ENCODE peak calls at places on chromosomes 13 and 19, in four cellular contexts. One of them, this sample, is unnamed.

GRCh38 chr19:14048439-14049153 is 13.3 kb downstream of the PALM3 start:
- DNase-seq in K562: peak
- DNase-seq in HL-60: peak
- DNase-seq in GM12878: no peak
- DNase-seq in this sample: peak

GRCh38 chr13:48531416-48532145 is 1.3 kb downstream of the RCBTB2 start:
- DNase-seq in GM12878: peak
- DNase-seq in HL-60: peak
- DNase-seq in K562: no peak
- DNase-seq in this sample: no peak

GRCh38 chr19:17648786-17649185 is 39.4 kb downstream of the UNC13A start:
- DNase-seq in GM12878: no peak
- DNase-seq in K562: no peak
- DNase-seq in HL-60: no peak
- DNase-seq in this sample: no peak

GRCh38 chr13:57569981-57570380 is 61.6 kb upstream of the PCDH17 start:
- DNase-seq in HL-60: no peak
- DNase-seq in K562: no peak
- DNase-seq in GM12878: no peak
- DNase-seq in this sample: no peak

GRCh38 chr19:51462681-51463080 is 4.4 kb upstream of the SIGLEC8 start:
- DNase-seq in HL-60: no peak
- DNase-seq in GM12878: no peak
- DNase-seq in K562: no peak
- DNase-seq in this sample: no peak

GRCh38 chr13:33040116-33040515 is 23.9 kb downstream of the KL start:
- DNase-seq in K562: no peak
- DNase-seq in GM12878: no peak
- DNase-seq in HL-60: no peak
- DNase-seq in this sample: no peak

GRCh38 chr13:29304148-29304547 is 291.3 kb downstream of the SLC7A1 start:
- DNase-seq in K562: no peak
- DNase-seq in GM12878: no peak
- DNase-seq in HL-60: no peak
- DNase-seq in this sample: no peak

GRCh38 chr19:50437862-50438449 is 5.3 kb downstream of the MYBPC2 start:
- DNase-seq in K562: no peak
- DNase-seq in HL-60: no peak
- DNase-seq in GM12878: no peak
- DNase-seq in this sample: no peak

GRCh38 chr19:18939922-18940775 is 868 bp downstream of the HOMER3 start:
- DNase-seq in GM12878: no peak
- DNase-seq in K562: no peak
- DNase-seq in HL-60: no peak
- DNase-seq in this sample: no peak

GRCh38 chr19:39514840-39515550 is at the start of gene SELENOV:
- DNase-seq in HL-60: no peak
- DNase-seq in GM12878: no peak
- DNase-seq in K562: peak
- DNase-seq in this sample: no peak

GRCh38 chr19:38151242-38151641 is 72.8 kb downstream of the DPF1 start:
- DNase-seq in K562: no peak
- DNase-seq in GM12878: no peak
- DNase-seq in HL-60: no peak
- DNase-seq in this sample: no peak

DNA sequence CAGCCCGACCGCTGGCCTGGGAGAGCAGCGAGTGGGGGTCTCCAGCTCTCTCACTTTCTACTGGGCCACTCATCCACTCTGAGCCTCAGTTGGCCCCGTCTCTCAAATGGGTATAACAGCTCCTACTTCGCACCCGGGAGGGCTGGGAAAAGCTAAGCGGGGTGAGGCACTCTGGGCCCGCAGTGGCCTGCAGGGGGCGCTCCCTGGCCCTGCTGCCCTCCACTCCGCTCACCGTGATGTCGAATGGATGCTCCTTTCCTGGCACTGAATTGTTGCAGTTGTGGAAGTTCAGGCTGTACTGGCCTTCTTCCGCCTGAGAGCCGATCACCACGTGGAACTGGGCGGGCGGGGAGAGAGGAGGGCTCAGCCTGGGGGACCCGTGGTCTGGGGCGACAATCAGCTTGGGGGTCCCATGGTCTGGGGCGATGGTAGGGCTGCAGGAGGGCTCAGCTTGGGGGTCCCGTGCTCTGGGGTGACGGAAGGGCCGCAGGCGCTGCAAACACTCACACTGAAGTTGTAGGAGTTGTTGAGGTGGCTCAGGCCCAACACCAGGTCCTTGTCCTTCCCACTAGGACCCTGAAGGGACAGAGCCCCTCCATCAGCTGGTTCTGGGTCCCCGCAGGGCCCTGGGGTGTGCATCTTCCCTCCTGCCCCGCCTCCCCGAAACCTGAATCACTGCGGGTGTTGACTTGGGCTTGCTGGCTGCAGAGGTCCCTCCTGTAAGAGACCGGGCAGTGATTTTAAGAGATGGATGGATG is 3.9 kb downstream of the GPR108 start:
- DNase-seq in HL-60: no peak
- DNase-seq in GM12878: no peak
- DNase-seq in K562: no peak
- DNase-seq in this sample: no peak
- TF ChIP-seq SPI1 in HL-60: no peak
- TF ChIP-seq SPI1 in GM12878: no peak
- TF ChIP-seq SPI1 in K562: no peak
- TF ChIP-seq SPI1 in this sample: no peak

DNA sequence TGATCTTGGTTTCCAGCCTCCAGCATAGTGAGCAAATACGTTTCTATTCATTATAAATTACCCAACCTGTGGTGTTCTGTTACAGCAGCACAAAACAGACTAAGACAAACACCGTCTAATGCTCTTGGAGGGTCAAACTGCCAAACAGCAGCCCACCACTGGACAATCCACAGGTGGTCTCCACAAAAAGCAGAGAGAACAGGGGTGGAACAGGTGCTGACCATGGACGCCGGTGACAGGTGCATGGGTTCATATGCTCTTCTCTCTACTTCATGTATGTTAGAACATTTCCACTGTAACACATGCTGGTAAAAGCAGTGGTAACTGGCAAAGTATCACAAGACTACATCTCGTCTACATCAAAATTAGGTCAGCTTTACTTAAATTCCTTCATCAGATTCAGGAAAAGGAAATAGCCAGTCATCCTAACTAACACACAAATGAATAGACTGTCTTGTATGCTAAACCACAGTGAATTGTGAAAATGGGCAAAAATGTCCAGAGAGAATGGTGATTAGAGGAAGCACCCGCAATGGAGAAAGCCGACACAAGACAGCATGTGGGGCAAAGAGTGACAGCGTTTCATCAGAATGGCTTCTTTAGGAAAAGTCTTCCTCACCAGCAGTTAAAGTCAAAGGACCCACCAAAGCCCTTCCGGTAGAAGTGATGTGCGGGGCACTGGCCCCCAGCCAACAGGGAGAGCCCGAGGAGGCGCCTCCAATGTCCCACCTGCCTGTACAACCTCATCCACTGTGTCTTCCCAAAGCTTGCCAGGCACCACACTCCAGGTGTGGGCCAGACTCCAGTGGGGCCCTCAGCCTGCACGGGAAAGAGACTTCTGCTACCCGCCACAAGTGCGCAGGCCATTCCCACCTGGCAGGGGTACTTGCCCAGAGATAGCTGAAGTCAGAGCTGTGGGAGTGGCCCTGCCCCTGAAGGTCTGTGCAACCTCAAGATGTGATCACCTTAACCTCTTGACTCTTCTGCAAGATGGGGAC is 6.5 kb downstream of the CARS2 start:
- DNase-seq in K562: no peak
- DNase-seq in GM12878: no peak
- DNase-seq in HL-60: peak
- DNase-seq in this sample: no peak
- TF ChIP-seq SPI1 in K562: no peak
- TF ChIP-seq SPI1 in GM12878: no peak
- TF ChIP-seq SPI1 in HL-60: no peak
- TF ChIP-seq SPI1 in this sample: no peak

DNA sequence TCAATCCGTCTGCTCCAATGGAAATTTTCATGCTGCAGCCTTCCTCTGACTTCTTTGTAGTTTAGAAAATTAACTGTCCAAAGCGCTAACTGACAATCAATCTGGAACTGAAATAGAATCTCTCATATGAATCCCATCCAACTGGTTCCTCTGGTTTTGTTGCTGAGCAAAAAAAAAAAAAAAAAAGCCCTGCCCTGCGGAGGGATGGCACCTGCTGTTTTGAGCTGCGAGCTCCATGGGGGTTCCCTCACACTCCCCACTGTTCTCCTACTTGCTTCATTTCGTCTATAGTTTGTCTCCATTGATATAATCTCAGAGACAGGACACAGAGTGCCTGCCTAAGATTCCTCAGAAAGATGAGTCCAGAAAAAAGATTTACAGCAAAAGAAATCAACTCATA is 33.4 kb downstream of the FAAP24 start:
- DNase-seq in GM12878: no peak
- DNase-seq in K562: no peak
- DNase-seq in HL-60: no peak
- DNase-seq in this sample: no peak
- TF ChIP-seq SPI1 in GM12878: no peak
- TF ChIP-seq SPI1 in K562: no peak
- TF ChIP-seq SPI1 in HL-60: no peak
- TF ChIP-seq SPI1 in this sample: no peak

DNA sequence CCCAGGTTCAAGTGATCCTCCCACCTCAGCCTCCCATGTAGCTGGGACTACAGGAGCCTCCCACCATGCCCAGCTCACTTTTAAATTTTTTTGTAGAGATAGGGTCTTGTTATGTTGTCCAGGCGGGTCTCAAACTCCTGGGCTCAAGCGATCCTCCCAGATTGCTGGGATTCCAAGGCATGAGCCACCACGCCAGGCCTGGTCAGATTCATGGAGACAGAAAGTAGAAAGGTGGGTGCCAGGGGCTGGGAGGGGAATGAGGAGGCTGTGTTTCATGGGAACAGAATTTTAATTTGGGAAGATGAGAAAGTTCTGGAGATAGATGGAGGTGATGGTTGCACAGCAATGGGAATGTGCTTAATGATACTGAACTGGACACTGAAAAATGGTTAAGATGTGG is 22.3 kb downstream of the ARHGEF18 start:
- DNase-seq in GM12878: no peak
- DNase-seq in K562: no peak
- DNase-seq in HL-60: no peak
- DNase-seq in this sample: no peak
- TF ChIP-seq SPI1 in GM12878: no peak
- TF ChIP-seq SPI1 in K562: no peak
- TF ChIP-seq SPI1 in HL-60: no peak
- TF ChIP-seq SPI1 in this sample: no peak

DNA sequence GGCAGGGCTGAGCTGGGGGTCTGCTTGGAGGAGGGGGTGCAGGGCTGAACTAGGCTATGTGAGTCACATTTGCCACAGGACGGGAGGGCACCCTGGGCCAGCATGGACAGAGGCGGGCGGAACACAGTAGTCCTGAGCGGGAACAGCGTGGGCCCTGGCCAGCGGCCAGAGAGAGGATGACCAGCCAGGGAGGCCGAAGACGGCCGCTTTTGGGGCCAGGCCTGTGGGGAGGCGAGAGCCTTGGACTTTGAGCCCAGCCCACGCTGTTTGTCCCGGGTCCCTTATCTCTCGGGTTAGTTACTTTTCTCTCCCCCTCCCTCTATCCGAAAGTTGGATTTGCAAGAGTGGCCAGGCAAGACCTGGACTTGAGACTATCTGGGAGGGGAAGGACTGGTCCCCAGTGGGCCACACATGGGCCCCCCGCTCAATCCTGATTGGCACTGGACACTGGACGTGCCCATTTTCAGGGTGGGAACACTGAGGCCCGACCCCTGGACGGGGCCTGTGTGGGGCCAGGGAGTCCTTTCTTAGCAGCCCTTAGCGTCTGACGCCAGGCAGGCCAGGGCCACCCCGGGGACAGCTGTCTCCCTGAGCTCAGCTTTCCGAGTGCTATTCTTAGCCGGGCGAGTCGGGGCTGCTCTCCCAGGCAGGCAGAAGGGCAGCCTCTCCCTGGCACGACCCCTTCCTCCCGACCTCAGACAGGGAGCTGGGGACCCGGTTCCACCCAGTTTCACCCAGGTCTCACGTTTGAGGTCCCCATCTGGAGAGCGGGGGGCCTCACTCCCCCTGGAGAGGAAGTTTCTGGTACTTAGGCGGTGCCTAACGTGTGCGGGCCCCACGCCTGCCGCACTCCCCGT is 833 bp downstream of the GAMT start:
- DNase-seq in GM12878: no peak
- DNase-seq in HL-60: no peak
- DNase-seq in K562: peak
- DNase-seq in this sample: no peak
- TF ChIP-seq SPI1 in GM12878: no peak
- TF ChIP-seq SPI1 in HL-60: no peak
- TF ChIP-seq SPI1 in K562: peak
- TF ChIP-seq SPI1 in this sample: no peak

GRCh38 chr19:58317481-58318072 is 9.2 kb upstream of the ZSCAN22 start:
- DNase-seq in K562: peak
- DNase-seq in HL-60: no peak
- DNase-seq in GM12878: no peak
- DNase-seq in this sample: no peak
- TF ChIP-seq SPI1 in K562: no peak
- TF ChIP-seq SPI1 in HL-60: no peak
- TF ChIP-seq SPI1 in GM12878: no peak
- TF ChIP-seq SPI1 in this sample: no peak

GRCh38 chr13:72304121-72304745 is 423.2 kb downstream of the MZT1 start:
- DNase-seq in GM12878: no peak
- DNase-seq in K562: no peak
- DNase-seq in HL-60: no peak
- DNase-seq in this sample: no peak
- TF ChIP-seq SPI1 in GM12878: no peak
- TF ChIP-seq SPI1 in K562: no peak
- TF ChIP-seq SPI1 in HL-60: no peak
- TF ChIP-seq SPI1 in this sample: no peak

This sample was measured in GM12891.